ENCODE peak calls at places on chromosomes 13 and 19, in ten cellular contexts. One of them, this sample, is unnamed.

GRCh38 chr13:60397693-60398437 is 845 bp downstream of the TDRD3 start:
- DNase-seq in psoas muscle: peak; percentile 80
- DNase-seq in fibroblast of lung: peak; percentile 73
- DNase-seq in upper lobe of right lung: peak; percentile 88
- DNase-seq in tibial nerve: peak; percentile 50
- DNase-seq in thyroid gland: peak; percentile 67
- DNase-seq in lower lobe of right lung: peak; percentile 83
- DNase-seq in adipocyte: peak; percentile 80
- DNase-seq in left ventricle myocardium inferior: peak; percentile 67
- DNase-seq in aorta: peak; percentile 78
- DNase-seq in this sample: peak; percentile 92

GRCh38 chr13:101917833-101918755 is 465.6 kb downstream of the ITGBL1 start:
- DNase-seq in psoas muscle: no peak
- DNase-seq in fibroblast of lung: no peak
- DNase-seq in upper lobe of right lung: no peak
- DNase-seq in tibial nerve: no peak
- DNase-seq in thyroid gland: no peak
- DNase-seq in lower lobe of right lung: no peak
- DNase-seq in adipocyte: no peak
- DNase-seq in left ventricle myocardium inferior: no peak
- DNase-seq in aorta: no peak
- DNase-seq in this sample: no peak

GRCh38 chr13:83943530-83944279 is 61.4 kb upstream of the SLITRK1 start:
- DNase-seq in psoas muscle: no peak
- DNase-seq in fibroblast of lung: peak; percentile 0
- DNase-seq in upper lobe of right lung: no peak
- DNase-seq in tibial nerve: no peak
- DNase-seq in thyroid gland: no peak
- DNase-seq in lower lobe of right lung: no peak
- DNase-seq in adipocyte: no peak
- DNase-seq in left ventricle myocardium inferior: no peak
- DNase-seq in aorta: no peak
- DNase-seq in this sample: no peak

GRCh38 chr13:75256922-75257321 is 225.0 kb downstream of the TBC1D4 start:
- DNase-seq in psoas muscle: no peak
- DNase-seq in fibroblast of lung: no peak
- DNase-seq in upper lobe of right lung: no peak
- DNase-seq in tibial nerve: no peak
- DNase-seq in thyroid gland: no peak
- DNase-seq in lower lobe of right lung: no peak
- DNase-seq in adipocyte: no peak
- DNase-seq in left ventricle myocardium inferior: no peak
- DNase-seq in aorta: no peak
- DNase-seq in this sample: no peak

GRCh38 chr19:44942067-44942571 is at the start of gene APOC4:
- DNase-seq in psoas muscle: no peak
- DNase-seq in fibroblast of lung: no peak
- DNase-seq in upper lobe of right lung: no peak
- DNase-seq in tibial nerve: no peak
- DNase-seq in thyroid gland: no peak
- DNase-seq in lower lobe of right lung: no peak
- DNase-seq in adipocyte: no peak
- DNase-seq in left ventricle myocardium inferior: no peak
- DNase-seq in aorta: no peak
- DNase-seq in this sample: no peak

GRCh38 chr19:49231804-49232203 is 74.2 kb downstream of the TRPM4 start:
- DNase-seq in psoas muscle: no peak
- DNase-seq in fibroblast of lung: no peak
- DNase-seq in upper lobe of right lung: no peak
- DNase-seq in tibial nerve: no peak
- DNase-seq in thyroid gland: no peak
- DNase-seq in lower lobe of right lung: no peak
- DNase-seq in adipocyte: no peak
- DNase-seq in left ventricle myocardium inferior: no peak
- DNase-seq in aorta: no peak
- DNase-seq in this sample: no peak

GRCh38 chr19:44807652-44808462 is 1.0 kb upstream of the BCAM start:
- DNase-seq in psoas muscle: no peak
- DNase-seq in fibroblast of lung: peak; percentile 43
- DNase-seq in upper lobe of right lung: peak; percentile 86
- DNase-seq in tibial nerve: peak; percentile 27
- DNase-seq in thyroid gland: peak; percentile 92
- DNase-seq in lower lobe of right lung: peak; percentile 80
- DNase-seq in adipocyte: peak; percentile 67
- DNase-seq in left ventricle myocardium inferior: no peak
- DNase-seq in aorta: no peak
- DNase-seq in this sample: peak; percentile 92

GRCh38 chr19:4742717-4743646 is 19.3 kb upstream of the DPP9 start:
- DNase-seq in psoas muscle: no peak
- DNase-seq in fibroblast of lung: no peak
- DNase-seq in upper lobe of right lung: no peak
- DNase-seq in tibial nerve: no peak
- DNase-seq in thyroid gland: no peak
- DNase-seq in lower lobe of right lung: no peak
- DNase-seq in adipocyte: no peak
- DNase-seq in left ventricle myocardium inferior: no peak
- DNase-seq in aorta: no peak
- DNase-seq in this sample: no peak

GRCh38 chr13:23074054-23074805 is 106.5 kb upstream of the SGCG start:
- DNase-seq in psoas muscle: no peak
- DNase-seq in fibroblast of lung: peak; percentile 58
- DNase-seq in upper lobe of right lung: no peak
- DNase-seq in tibial nerve: peak; percentile 27
- DNase-seq in thyroid gland: no peak
- DNase-seq in lower lobe of right lung: no peak
- DNase-seq in adipocyte: peak; percentile 41
- DNase-seq in left ventricle myocardium inferior: no peak
- DNase-seq in aorta: no peak
- DNase-seq in this sample: no peak

GRCh38 chr19:40390084-40390742 is at the start of gene HIPK4:
- DNase-seq in psoas muscle: no peak
- DNase-seq in fibroblast of lung: no peak
- DNase-seq in upper lobe of right lung: no peak
- DNase-seq in tibial nerve: no peak
- DNase-seq in thyroid gland: no peak
- DNase-seq in lower lobe of right lung: no peak
- DNase-seq in adipocyte: no peak
- DNase-seq in left ventricle myocardium inferior: no peak
- DNase-seq in aorta: no peak
- DNase-seq in this sample: no peak
- H3K4me1 ChIP-seq in psoas muscle: no peaks in the 10 kb centered on the region
- H3K4me1 ChIP-seq in fibroblast of lung: no peaks in the 10 kb centered on the region
- H3K4me1 ChIP-seq in upper lobe of right lung: peaks cover 13% of the 10 kb centered on the region
- H3K4me1 ChIP-seq in tibial nerve: no peaks in the 10 kb centered on the region
- H3K4me1 ChIP-seq in thyroid gland: peaks cover 10% of the 10 kb centered on the region
- H3K4me1 ChIP-seq in lower lobe of right lung: peaks cover 15% of the 10 kb centered on the region
- H3K4me1 ChIP-seq in adipocyte: no peaks in the 10 kb centered on the region
- H3K4me1 ChIP-seq in left ventricle myocardium inferior: peaks cover 3% of the 10 kb centered on the region
- H3K4me1 ChIP-seq in aorta: no peaks in the 10 kb centered on the region
- H3K4me1 ChIP-seq in this sample: no peaks in the 10 kb centered on the region

GRCh38 chr19:10291554-10292205 is 1.9 kb downstream of the ICAM5 start:
- DNase-seq in psoas muscle: no peak
- DNase-seq in fibroblast of lung: no peak
- DNase-seq in upper lobe of right lung: no peak
- DNase-seq in tibial nerve: no peak
- DNase-seq in thyroid gland: no peak
- DNase-seq in lower lobe of right lung: no peak
- DNase-seq in adipocyte: peak; percentile 58
- DNase-seq in left ventricle myocardium inferior: no peak
- DNase-seq in aorta: no peak
- DNase-seq in this sample: peak; percentile 76

GRCh38 chr19:10290876-10291553 is 1.3 kb downstream of the ICAM5 start:
- DNase-seq in psoas muscle: peak; percentile 64
- DNase-seq in fibroblast of lung: peak; percentile 40
- DNase-seq in upper lobe of right lung: peak; percentile 92
- DNase-seq in tibial nerve: no peak
- DNase-seq in thyroid gland: peak; percentile 41
- DNase-seq in lower lobe of right lung: peak; percentile 90
- DNase-seq in adipocyte: peak; percentile 80
- DNase-seq in left ventricle myocardium inferior: peak; percentile 72
- DNase-seq in aorta: peak; percentile 82
- DNase-seq in this sample: peak; percentile 94

GRCh38 chr19:10289167-10289835 is 451 bp upstream of the ICAM5 start:
- DNase-seq in psoas muscle: peak; percentile 60
- DNase-seq in fibroblast of lung: peak; percentile 33
- DNase-seq in upper lobe of right lung: peak; percentile 86
- DNase-seq in tibial nerve: no peak
- DNase-seq in thyroid gland: no peak
- DNase-seq in lower lobe of right lung: peak; percentile 83
- DNase-seq in adipocyte: peak; percentile 77
- DNase-seq in left ventricle myocardium inferior: no peak
- DNase-seq in aorta: no peak
- DNase-seq in this sample: peak; percentile 87

GRCh38 chr19:10289836-10290438 is at the start of gene ICAM5:
- DNase-seq in psoas muscle: no peak
- DNase-seq in fibroblast of lung: no peak
- DNase-seq in upper lobe of right lung: no peak
- DNase-seq in tibial nerve: no peak
- DNase-seq in thyroid gland: no peak
- DNase-seq in lower lobe of right lung: no peak
- DNase-seq in adipocyte: peak; percentile 65
- DNase-seq in left ventricle myocardium inferior: no peak
- DNase-seq in aorta: no peak
- DNase-seq in this sample: no peak

GRCh38 chr19:10290439-10290875 is 705 bp downstream of the ICAM5 start:
- DNase-seq in psoas muscle: no peak
- DNase-seq in fibroblast of lung: no peak
- DNase-seq in upper lobe of right lung: no peak
- DNase-seq in tibial nerve: no peak
- DNase-seq in thyroid gland: no peak
- DNase-seq in lower lobe of right lung: no peak
- DNase-seq in adipocyte: peak; percentile 57
- DNase-seq in left ventricle myocardium inferior: no peak
- DNase-seq in aorta: no peak
- DNase-seq in this sample: peak; percentile 79
- H3K4me3 ChIP-seq in psoas muscle: peak overlapping the region; percentile 64
- H3K4me3 ChIP-seq in fibroblast of lung: peak overlapping the region; percentile 47
- H3K4me3 ChIP-seq in upper lobe of right lung: peak overlapping the region; percentile 58
- H3K4me3 ChIP-seq in tibial nerve: peak overlapping the region; percentile 31
- H3K4me3 ChIP-seq in thyroid gland: no peak overlapping the region
- H3K4me3 ChIP-seq in lower lobe of right lung: peak overlapping the region; percentile 68
- H3K4me3 ChIP-seq in adipocyte: no peak overlapping the region
- H3K4me3 ChIP-seq in left ventricle myocardium inferior: peak overlapping the region; percentile 67
- H3K4me3 ChIP-seq in aorta: no peak overlapping the region
- H3K4me3 ChIP-seq in this sample: no peak overlapping the region

GRCh38 chr13:99051768-99052455 is 74.0 kb upstream of the DOCK9 start:
- DNase-seq in psoas muscle: no peak
- DNase-seq in fibroblast of lung: no peak
- DNase-seq in upper lobe of right lung: no peak
- DNase-seq in tibial nerve: no peak
- DNase-seq in thyroid gland: no peak
- DNase-seq in lower lobe of right lung: no peak
- DNase-seq in adipocyte: no peak
- DNase-seq in left ventricle myocardium inferior: no peak
- DNase-seq in aorta: no peak
- DNase-seq in this sample: no peak
- H3K4me1 ChIP-seq in psoas muscle: no peaks in the 10 kb centered on the region
- H3K4me1 ChIP-seq in fibroblast of lung: no peaks in the 10 kb centered on the region
- H3K4me1 ChIP-seq in upper lobe of right lung: peaks cover 27% of the 10 kb centered on the region
- H3K4me1 ChIP-seq in tibial nerve: peaks cover 3% of the 10 kb centered on the region
- H3K4me1 ChIP-seq in thyroid gland: peaks cover 50% of the 10 kb centered on the region
- H3K4me1 ChIP-seq in lower lobe of right lung: peaks cover 61% of the 10 kb centered on the region
- H3K4me1 ChIP-seq in adipocyte: peaks cover 14% of the 10 kb centered on the region
- H3K4me1 ChIP-seq in left ventricle myocardium inferior: peaks cover 43% of the 10 kb centered on the region
- H3K4me1 ChIP-seq in aorta: no peaks in the 10 kb centered on the region
- H3K4me1 ChIP-seq in this sample: no peaks in the 10 kb centered on the region

DNA sequence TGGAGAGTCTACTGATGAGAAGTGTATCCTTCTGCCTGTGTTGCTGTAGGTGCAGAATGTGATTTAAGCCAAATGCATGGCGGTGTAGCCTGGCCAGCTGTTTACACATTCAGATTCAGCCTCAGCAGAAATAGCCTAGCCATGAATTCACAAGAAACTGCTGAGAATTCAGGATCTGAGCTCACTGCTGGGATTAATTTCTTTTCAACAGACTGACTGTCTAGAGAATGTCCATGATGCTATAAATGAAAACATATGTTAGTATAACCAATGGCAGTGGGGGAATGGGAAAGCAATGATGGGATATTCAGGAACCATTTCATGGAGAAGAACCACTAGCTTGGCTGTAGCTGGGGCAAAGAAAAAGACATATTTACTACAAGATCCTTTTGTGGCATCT is 77.5 kb upstream of the RNF113B start:
- DNase-seq in psoas muscle: no peak
- DNase-seq in fibroblast of lung: peak; percentile 56
- DNase-seq in upper lobe of right lung: no peak
- DNase-seq in tibial nerve: no peak
- DNase-seq in thyroid gland: no peak
- DNase-seq in lower lobe of right lung: no peak
- DNase-seq in adipocyte: peak; percentile 75
- DNase-seq in left ventricle myocardium inferior: no peak
- DNase-seq in aorta: no peak
- DNase-seq in this sample: no peak
- H3K4me3 ChIP-seq in psoas muscle: no peak overlapping the region
- H3K4me3 ChIP-seq in fibroblast of lung: no peak overlapping the region
- H3K4me3 ChIP-seq in upper lobe of right lung: no peak overlapping the region
- H3K4me3 ChIP-seq in tibial nerve: no peak overlapping the region
- H3K4me3 ChIP-seq in thyroid gland: no peak overlapping the region
- H3K4me3 ChIP-seq in lower lobe of right lung: no peak overlapping the region
- H3K4me3 ChIP-seq in adipocyte: no peak overlapping the region
- H3K4me3 ChIP-seq in left ventricle myocardium inferior: no peak overlapping the region
- H3K4me3 ChIP-seq in aorta: no peak overlapping the region
- H3K4me3 ChIP-seq in this sample: no peak overlapping the region

GRCh38 chr19:14405380-14405757 is 13.8 kb downstream of the DDX39A start:
- DNase-seq in psoas muscle: no peak
- DNase-seq in fibroblast of lung: no peak
- DNase-seq in upper lobe of right lung: no peak
- DNase-seq in tibial nerve: no peak
- DNase-seq in thyroid gland: no peak
- DNase-seq in lower lobe of right lung: no peak
- DNase-seq in adipocyte: no peak
- DNase-seq in left ventricle myocardium inferior: no peak
- DNase-seq in aorta: no peak
- DNase-seq in this sample: no peak
- H3K4me1 ChIP-seq in psoas muscle: peaks cover 6% of the 10 kb centered on the region
- H3K4me1 ChIP-seq in fibroblast of lung: no peaks in the 10 kb centered on the region
- H3K4me1 ChIP-seq in upper lobe of right lung: peaks cover 5% of the 10 kb centered on the region
- H3K4me1 ChIP-seq in tibial nerve: peaks cover 6% of the 10 kb centered on the region
- H3K4me1 ChIP-seq in thyroid gland: no peaks in the 10 kb centered on the region
- H3K4me1 ChIP-seq in lower lobe of right lung: peaks cover 18% of the 10 kb centered on the region
- H3K4me1 ChIP-seq in adipocyte: peaks cover 16% of the 10 kb centered on the region
- H3K4me1 ChIP-seq in left ventricle myocardium inferior: peaks cover 12% of the 10 kb centered on the region
- H3K4me1 ChIP-seq in aorta: no peaks in the 10 kb centered on the region
- H3K4me1 ChIP-seq in this sample: peaks cover 6% of the 10 kb centered on the region

GRCh38 chr19:40438284-40438683 is 5.9 kb downstream of the SERTAD3 start:
- DNase-seq in psoas muscle: no peak
- DNase-seq in fibroblast of lung: no peak
- DNase-seq in upper lobe of right lung: no peak
- DNase-seq in tibial nerve: no peak
- DNase-seq in thyroid gland: no peak
- DNase-seq in lower lobe of right lung: no peak
- DNase-seq in adipocyte: no peak
- DNase-seq in left ventricle myocardium inferior: no peak
- DNase-seq in aorta: no peak
- DNase-seq in this sample: no peak

GRCh38 chr19:40431698-40432097 is 5.9 kb upstream of the SERTAD1 start:
- DNase-seq in psoas muscle: no peak
- DNase-seq in fibroblast of lung: no peak
- DNase-seq in upper lobe of right lung: no peak
- DNase-seq in tibial nerve: no peak
- DNase-seq in thyroid gland: no peak
- DNase-seq in lower lobe of right lung: no peak
- DNase-seq in adipocyte: no peak
- DNase-seq in left ventricle myocardium inferior: no peak
- DNase-seq in aorta: no peak
- DNase-seq in this sample: no peak

GRCh38 chr19:40433391-40434216 is 7.8 kb upstream of the SERTAD1 start:
- DNase-seq in psoas muscle: peak; percentile 95
- DNase-seq in fibroblast of lung: peak; percentile 91
- DNase-seq in upper lobe of right lung: peak; percentile 96
- DNase-seq in tibial nerve: peak; percentile 77
- DNase-seq in thyroid gland: peak; percentile 93
- DNase-seq in lower lobe of right lung: peak; percentile 93
- DNase-seq in adipocyte: peak; percentile 97
- DNase-seq in left ventricle myocardium inferior: peak; percentile 89
- DNase-seq in aorta: peak; percentile 95
- DNase-seq in this sample: peak; percentile 98
- H3K4me3 ChIP-seq in psoas muscle: peak overlapping the region; percentile 68
- H3K4me3 ChIP-seq in fibroblast of lung: peak overlapping the region; percentile 45
- H3K4me3 ChIP-seq in upper lobe of right lung: peak overlapping the region; percentile 57
- H3K4me3 ChIP-seq in tibial nerve: peak overlapping the region; percentile 35
- H3K4me3 ChIP-seq in thyroid gland: no peak overlapping the region
- H3K4me3 ChIP-seq in lower lobe of right lung: peak overlapping the region; percentile 53
- H3K4me3 ChIP-seq in adipocyte: peak overlapping the region; percentile 75
- H3K4me3 ChIP-seq in left ventricle myocardium inferior: peak overlapping the region; percentile 63
- H3K4me3 ChIP-seq in aorta: peak overlapping the region; percentile 78
- H3K4me3 ChIP-seq in this sample: peak overlapping the region; percentile 73